ENCODE peak calls at places on chromosomes 11 and 22, in seven cellular contexts. One of them, this sample, is unnamed.

GRCh38 chr22:50445071-50445879 is 29.6 kb downstream of the SBF1 start:
- DNase-seq in effector memory CD4-positive, alpha-beta T cell: no peak
- DNase-seq in tibial artery: no peak
- DNase-seq in K562: peak
- DNase-seq in colonic mucosa: no peak
- DNase-seq in right atrium auricular region: no peak
- DNase-seq in pancreas: peak
- DNase-seq in this sample: peak

GRCh38 chr11:72350752-72351151 is 83.6 kb downstream of the CLPB start:
- DNase-seq in K562: no peak
- DNase-seq in colonic mucosa: no peak
- DNase-seq in pancreas: no peak
- DNase-seq in tibial artery: no peak
- DNase-seq in right atrium auricular region: no peak
- DNase-seq in effector memory CD4-positive, alpha-beta T cell: no peak
- DNase-seq in this sample: no peak

GRCh38 chr11:39806652-39807051 is 1652.8 kb downstream of the LRRC4C start:
- DNase-seq in colonic mucosa: no peak
- DNase-seq in K562: no peak
- DNase-seq in tibial artery: no peak
- DNase-seq in effector memory CD4-positive, alpha-beta T cell: no peak
- DNase-seq in pancreas: no peak
- DNase-seq in right atrium auricular region: no peak
- DNase-seq in this sample: no peak

GRCh38 chr11:31643831-31644230 is 134.3 kb downstream of the ELP4 start:
- DNase-seq in tibial artery: no peak
- DNase-seq in K562: no peak
- DNase-seq in pancreas: no peak
- DNase-seq in effector memory CD4-positive, alpha-beta T cell: no peak
- DNase-seq in right atrium auricular region: no peak
- DNase-seq in colonic mucosa: no peak
- DNase-seq in this sample: no peak

GRCh38 chr11:86919557-86920210 is 35.5 kb downstream of the FZD4 start:
- DNase-seq in colonic mucosa: no peak
- DNase-seq in tibial artery: peak
- DNase-seq in K562: peak
- DNase-seq in right atrium auricular region: no peak
- DNase-seq in pancreas: no peak
- DNase-seq in effector memory CD4-positive, alpha-beta T cell: no peak
- DNase-seq in this sample: peak

GRCh38 chr11:113862430-113862829 is 12.9 kb downstream of the USP28 start:
- DNase-seq in right atrium auricular region: no peak
- DNase-seq in K562: no peak
- DNase-seq in effector memory CD4-positive, alpha-beta T cell: no peak
- DNase-seq in tibial artery: no peak
- DNase-seq in colonic mucosa: no peak
- DNase-seq in pancreas: no peak
- DNase-seq in this sample: no peak

GRCh38 chr11:33172345-33172744 is 11.1 kb upstream of the CSTF3 start:
- DNase-seq in right atrium auricular region: no peak
- DNase-seq in K562: no peak
- DNase-seq in pancreas: no peak
- DNase-seq in colonic mucosa: no peak
- DNase-seq in effector memory CD4-positive, alpha-beta T cell: no peak
- DNase-seq in tibial artery: no peak
- DNase-seq in this sample: no peak

GRCh38 chr11:116725434-116726221 is 47.2 kb downstream of the BUD13 start:
- DNase-seq in effector memory CD4-positive, alpha-beta T cell: no peak
- DNase-seq in tibial artery: no peak
- DNase-seq in right atrium auricular region: no peak
- DNase-seq in colonic mucosa: no peak
- DNase-seq in pancreas: peak
- DNase-seq in K562: no peak
- DNase-seq in this sample: no peak

GRCh38 chr11:108788565-108789199 is 123.8 kb downstream of the DDX10 start:
- DNase-seq in effector memory CD4-positive, alpha-beta T cell: no peak
- DNase-seq in pancreas: no peak
- DNase-seq in tibial artery: no peak
- DNase-seq in K562: no peak
- DNase-seq in right atrium auricular region: no peak
- DNase-seq in colonic mucosa: no peak
- DNase-seq in this sample: no peak

GRCh38 chr11:46326813-46327416 is 20.3 kb upstream of the DGKZ start:
- DNase-seq in right atrium auricular region: no peak
- DNase-seq in effector memory CD4-positive, alpha-beta T cell: no peak
- DNase-seq in K562: no peak
- DNase-seq in tibial artery: no peak
- DNase-seq in colonic mucosa: no peak
- DNase-seq in pancreas: no peak
- DNase-seq in this sample: no peak

GRCh38 chr11:66388746-66389386 is 17.3 kb upstream of the SLC29A2 start:
- DNase-seq in effector memory CD4-positive, alpha-beta T cell: peak
- DNase-seq in pancreas: no peak
- DNase-seq in colonic mucosa: peak
- DNase-seq in right atrium auricular region: peak
- DNase-seq in K562: peak
- DNase-seq in tibial artery: peak
- DNase-seq in this sample: no peak

GRCh38 chr11:45913514-45913913 is 4.2 kb downstream of the PEX16 start:
- DNase-seq in pancreas: no peak
- DNase-seq in colonic mucosa: no peak
- DNase-seq in right atrium auricular region: no peak
- DNase-seq in effector memory CD4-positive, alpha-beta T cell: no peak
- DNase-seq in K562: no peak
- DNase-seq in tibial artery: no peak
- DNase-seq in this sample: no peak

DNA sequence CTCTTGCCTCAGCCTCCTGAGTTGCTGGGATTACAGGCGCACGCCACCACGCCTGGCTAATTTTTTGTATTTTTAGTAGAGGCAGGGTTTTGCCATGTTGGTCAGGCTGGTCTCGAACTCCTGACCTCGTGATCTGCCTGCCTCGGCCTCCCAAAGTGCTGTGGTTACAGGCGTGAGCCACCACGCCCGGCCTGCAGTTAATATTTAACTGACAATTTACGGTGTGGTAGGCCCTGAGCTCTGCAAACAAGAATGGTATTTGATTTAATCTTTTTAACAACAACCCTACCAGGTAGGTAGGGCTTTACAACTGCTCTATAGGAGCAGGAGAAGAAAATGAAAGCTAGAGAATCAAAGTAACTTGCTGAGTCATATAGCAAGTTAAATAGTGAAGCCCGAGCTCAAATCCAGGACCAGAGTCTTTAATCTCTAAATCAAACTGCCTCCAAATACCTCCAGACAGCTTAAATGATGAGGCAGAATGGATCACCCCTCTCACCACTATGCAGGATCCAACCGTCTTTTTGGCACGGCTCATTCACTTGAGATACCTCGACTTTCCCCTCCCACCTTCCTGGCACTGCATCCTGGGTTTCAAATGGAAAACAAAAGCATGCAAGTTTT is 9.4 kb downstream of the UEVLD start:
- DNase-seq in right atrium auricular region: no peak
- DNase-seq in K562: no peak
- DNase-seq in effector memory CD4-positive, alpha-beta T cell: no peak
- DNase-seq in pancreas: no peak
- DNase-seq in tibial artery: no peak
- DNase-seq in colonic mucosa: peak
- DNase-seq in this sample: no peak
- H3K27ac ChIP-seq in right atrium auricular region: no peak
- H3K27ac ChIP-seq in K562: peak
- H3K27ac ChIP-seq in effector memory CD4-positive, alpha-beta T cell: peak
- H3K27ac ChIP-seq in pancreas: no peak
- H3K27ac ChIP-seq in tibial artery: no peak
- H3K27ac ChIP-seq in colonic mucosa: peak
- H3K27ac ChIP-seq in this sample: no peak

GRCh38 chr22:36860438-36860820 is 377 bp upstream of the NCF4 start:
- DNase-seq in tibial artery: no peak
- DNase-seq in K562: no peak
- DNase-seq in effector memory CD4-positive, alpha-beta T cell: no peak
- DNase-seq in pancreas: no peak
- DNase-seq in right atrium auricular region: no peak
- DNase-seq in colonic mucosa: no peak
- DNase-seq in this sample: no peak
- H3K27ac ChIP-seq in tibial artery: no peak
- H3K27ac ChIP-seq in K562: no peak
- H3K27ac ChIP-seq in effector memory CD4-positive, alpha-beta T cell: peak
- H3K27ac ChIP-seq in pancreas: no peak
- H3K27ac ChIP-seq in right atrium auricular region: no peak
- H3K27ac ChIP-seq in colonic mucosa: peak
- H3K27ac ChIP-seq in this sample: peak

DNA sequence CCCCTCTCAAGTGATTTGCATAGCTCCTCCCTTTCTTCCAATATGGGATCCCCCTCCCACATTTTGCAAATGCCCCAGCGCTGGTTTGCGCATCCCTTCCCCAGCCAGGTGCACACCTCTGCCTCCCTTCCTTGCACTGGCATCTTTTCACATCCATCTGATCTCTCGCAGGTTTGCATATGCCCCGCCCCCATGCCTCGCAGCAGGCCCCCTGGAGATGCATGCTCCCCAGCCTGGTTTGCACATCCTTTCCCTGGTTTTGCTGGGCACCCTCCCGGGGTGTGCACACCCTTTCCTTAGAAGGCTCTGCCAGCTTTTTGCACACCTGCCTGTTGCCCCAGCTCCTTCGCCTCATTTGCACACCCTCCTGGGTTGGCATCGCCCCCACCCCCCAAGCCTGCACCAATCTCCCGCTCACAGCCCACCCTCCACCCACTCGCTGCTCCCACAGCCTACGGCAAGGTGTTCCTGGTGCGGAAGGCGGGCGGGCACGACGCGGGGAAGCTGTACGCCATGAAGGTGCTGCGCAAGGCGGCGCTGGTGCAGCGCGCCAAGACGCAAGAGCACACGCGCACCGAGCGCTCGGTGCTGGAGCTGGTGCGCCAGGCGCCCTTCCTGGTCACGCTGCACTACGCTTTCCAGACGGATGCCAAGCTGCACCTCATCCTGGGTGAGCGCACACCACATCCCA is 895 bp downstream of the RPS6KA4 start:
- DNase-seq in effector memory CD4-positive, alpha-beta T cell: no peak
- DNase-seq in K562: peak
- DNase-seq in colonic mucosa: no peak
- DNase-seq in tibial artery: no peak
- DNase-seq in right atrium auricular region: no peak
- DNase-seq in pancreas: no peak
- DNase-seq in this sample: peak
- H3K27ac ChIP-seq in effector memory CD4-positive, alpha-beta T cell: peak
- H3K27ac ChIP-seq in K562: peak
- H3K27ac ChIP-seq in colonic mucosa: no peak
- H3K27ac ChIP-seq in tibial artery: no peak
- H3K27ac ChIP-seq in right atrium auricular region: peak
- H3K27ac ChIP-seq in pancreas: no peak
- H3K27ac ChIP-seq in this sample: peak

GRCh38 chr11:61007383-61007970 is 36.0 kb downstream of the CD6 start:
- DNase-seq in tibial artery: no peak
- DNase-seq in pancreas: peak
- DNase-seq in colonic mucosa: peak
- DNase-seq in K562: peak
- DNase-seq in effector memory CD4-positive, alpha-beta T cell: no peak
- DNase-seq in right atrium auricular region: no peak
- DNase-seq in this sample: no peak
- H3K27ac ChIP-seq in tibial artery: no peak
- H3K27ac ChIP-seq in pancreas: no peak
- H3K27ac ChIP-seq in colonic mucosa: no peak
- H3K27ac ChIP-seq in K562: no peak
- H3K27ac ChIP-seq in effector memory CD4-positive, alpha-beta T cell: peak
- H3K27ac ChIP-seq in right atrium auricular region: no peak
- H3K27ac ChIP-seq in this sample: no peak

DNA sequence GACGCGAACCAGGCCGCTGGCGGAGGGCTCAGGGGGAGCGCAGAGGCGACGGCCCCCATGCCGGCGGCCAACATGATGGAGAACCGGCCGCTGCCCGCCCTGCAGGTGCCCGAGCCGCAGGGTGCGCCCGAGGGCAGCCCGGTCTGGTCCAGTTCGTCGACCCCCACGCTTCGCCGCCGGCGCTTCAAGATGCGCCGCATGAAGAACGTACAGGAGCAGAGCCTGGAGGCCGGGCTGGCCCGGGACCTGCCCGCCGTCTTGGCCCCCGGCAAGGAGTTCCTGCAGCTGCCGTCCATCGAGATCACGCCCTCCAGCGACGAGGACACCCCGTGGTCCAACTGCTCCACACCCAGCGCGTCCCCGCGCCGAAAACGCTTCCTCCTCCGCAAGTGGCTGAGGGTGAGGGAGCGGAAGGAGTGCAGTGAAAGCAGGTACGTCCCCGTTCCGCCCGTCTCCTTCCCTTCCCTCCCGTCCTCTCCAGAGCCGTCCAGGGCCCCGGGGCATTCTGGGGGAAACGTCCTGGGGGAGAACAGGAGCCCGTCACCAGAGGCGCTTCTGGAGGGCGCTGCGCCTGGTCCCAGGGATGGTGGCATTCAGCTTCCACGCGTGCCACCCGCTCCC is 777 bp downstream of the GRAMD1B start:
- DNase-seq in colonic mucosa: peak
- DNase-seq in K562: no peak
- DNase-seq in right atrium auricular region: peak
- DNase-seq in effector memory CD4-positive, alpha-beta T cell: peak
- DNase-seq in tibial artery: peak
- DNase-seq in pancreas: peak
- DNase-seq in this sample: peak
- H3K27ac ChIP-seq in colonic mucosa: peak
- H3K27ac ChIP-seq in K562: no peak
- H3K27ac ChIP-seq in right atrium auricular region: peak
- H3K27ac ChIP-seq in effector memory CD4-positive, alpha-beta T cell: peak
- H3K27ac ChIP-seq in tibial artery: no peak
- H3K27ac ChIP-seq in pancreas: no peak
- H3K27ac ChIP-seq in this sample: peak

DNA sequence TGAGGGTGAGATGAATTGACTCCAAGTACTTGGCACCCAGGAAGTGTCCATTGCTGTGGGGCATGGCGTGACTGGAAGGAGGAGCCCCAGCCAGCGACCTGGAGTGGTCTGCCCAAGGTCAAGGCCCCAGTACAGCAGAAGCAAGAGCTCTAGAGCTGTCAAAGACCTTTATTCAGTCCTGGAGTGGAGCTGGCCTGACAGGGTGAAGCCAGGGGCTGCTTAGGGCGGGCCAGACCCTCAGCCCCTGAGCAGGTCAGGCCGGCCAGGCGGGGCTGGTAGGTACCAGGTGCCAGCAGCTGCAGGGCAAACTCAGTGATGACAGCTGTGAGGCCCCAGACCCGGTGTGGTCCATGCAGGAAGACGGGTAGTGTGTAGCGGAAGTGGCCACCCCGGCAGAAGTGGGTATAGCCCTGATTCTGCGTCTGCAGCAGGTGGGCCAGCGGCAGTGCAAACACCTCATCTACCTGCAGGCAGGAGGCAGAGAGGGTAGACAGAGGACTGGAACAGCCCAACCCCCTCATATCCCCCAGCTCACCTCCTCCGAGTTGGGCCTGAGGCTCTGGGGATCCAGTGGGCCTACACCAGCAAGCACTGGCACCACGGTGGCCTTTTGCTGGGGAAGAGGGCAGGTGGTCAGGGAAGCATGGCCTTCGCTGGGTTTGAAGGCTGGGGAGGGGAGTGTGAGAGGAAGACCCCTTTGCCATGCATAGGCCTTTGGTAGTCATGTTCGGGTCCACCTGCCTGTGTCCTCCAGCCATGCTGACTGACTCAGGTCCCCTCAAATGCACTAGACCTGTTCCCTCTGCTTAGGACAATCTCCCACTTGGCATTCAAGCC is 1.7 kb downstream of the NUDT8 start:
- DNase-seq in K562: no peak
- DNase-seq in effector memory CD4-positive, alpha-beta T cell: no peak
- DNase-seq in pancreas: peak
- DNase-seq in right atrium auricular region: no peak
- DNase-seq in tibial artery: no peak
- DNase-seq in colonic mucosa: peak
- DNase-seq in this sample: no peak
- H3K27ac ChIP-seq in K562: no peak
- H3K27ac ChIP-seq in effector memory CD4-positive, alpha-beta T cell: no peak
- H3K27ac ChIP-seq in pancreas: no peak
- H3K27ac ChIP-seq in right atrium auricular region: peak
- H3K27ac ChIP-seq in tibial artery: no peak
- H3K27ac ChIP-seq in colonic mucosa: no peak
- H3K27ac ChIP-seq in this sample: no peak

This sample was measured in HL-60.